ENCODE peak calls at places on chromosomes 6 and 20, in four cellular contexts. E, L, U and B are unnamed samples.

GRCh38 chr20:13166006-13166405 is 55.1 kb upstream of the ISM1 start:
- DNase-seq in E (no peak), L (no peak), U (no peak), B (no peak)

GRCh38 chr6:32439708-32440214 is at the start of gene HLA-DRA:
- DNase-seq in E (peak; percentile 33), L (peak; percentile 54), U (peak; percentile 30), B (peak; percentile 77)

GRCh38 chr20:32918296-32918695 is 59.6 kb downstream of the EFCAB8 start:
- DNase-seq in E (no peak), L (no peak), U (no peak), B (no peak)

GRCh38 chr6:14622135-14622534 is 504.6 kb downstream of the CD83 start:
- DNase-seq in E (no peak), L (no peak), U (no peak), B (no peak)

GRCh38 chr6:36550473-36551000 is 3.3 kb upstream of the STK38 start:
- DNase-seq in E (no peak), L (no peak), U (no peak), B (no peak)

GRCh38 chr6:12170351-12171079 is 119.6 kb upstream of the EDN1 start:
- DNase-seq in E (no peak), L (no peak), U (no peak), B (no peak)

GRCh38 chr6:65045801-65046200 is 661.2 kb downstream of the EYS start:
- DNase-seq in E (no peak), L (no peak), U (no peak), B (no peak)

GRCh38 chr6:90495216-90495817 is 91.6 kb downstream of the MAP3K7 start:
- DNase-seq in E (no peak), L (no peak), U (peak; percentile 74), B (no peak)

GRCh38 chr20:18928626-18929025 is 115.0 kb downstream of the SCP2D1 start:
- DNase-seq in E (no peak), L (no peak), U (no peak), B (no peak)

GRCh38 chr6:157822221-157823000 is 635 bp upstream of the SNX9 start:
- DNase-seq in E (no peak), L (peak; percentile 39), U (peak; percentile 42), B (no peak)

GRCh38 chr6:159801935-159802334 is 1.9 kb downstream of the PNLDC1 start:
- DNase-seq in E (peak; percentile 6), L (no peak), U (no peak), B (no peak)

GRCh38 chr6:52077180-52077884 is 10.1 kb downstream of the PKHD1 start:
- DNase-seq in E (no peak), L (no peak), U (peak; percentile 61), B (peak; percentile 83)

GRCh38 chr6:156310701-156311100 is 466.5 kb upstream of the ARID1B start:
- DNase-seq in E (no peak), L (no peak), U (no peak), B (peak; percentile 25)

GRCh38 chr6:125102901-125103300 is 50.7 kb upstream of the TPD52L1 start:
- DNase-seq in E (peak; percentile 94), L (peak; percentile 75), U (no peak), B (no peak)

GRCh38 chr20:40714109-40714508 is 25.1 kb upstream of the MAFB start:
- DNase-seq in E (no peak), L (no peak), U (no peak), B (no peak)

GRCh38 chr20:50359607-50360217 is 150.5 kb upstream of the PTPN1 start:
- DNase-seq in E (no peak), L (no peak), U (no peak), B (no peak)

GRCh38 chr20:11132819-11133341 is 459.1 kb upstream of the JAG1 start:
- DNase-seq in E (no peak), L (no peak), U (no peak), B (no peak)
- H3K23ac ChIP-seq in E (no peak overlapping the region), L (no peak overlapping the region), U (no peak overlapping the region), B (no peak overlapping the region)

DNA sequence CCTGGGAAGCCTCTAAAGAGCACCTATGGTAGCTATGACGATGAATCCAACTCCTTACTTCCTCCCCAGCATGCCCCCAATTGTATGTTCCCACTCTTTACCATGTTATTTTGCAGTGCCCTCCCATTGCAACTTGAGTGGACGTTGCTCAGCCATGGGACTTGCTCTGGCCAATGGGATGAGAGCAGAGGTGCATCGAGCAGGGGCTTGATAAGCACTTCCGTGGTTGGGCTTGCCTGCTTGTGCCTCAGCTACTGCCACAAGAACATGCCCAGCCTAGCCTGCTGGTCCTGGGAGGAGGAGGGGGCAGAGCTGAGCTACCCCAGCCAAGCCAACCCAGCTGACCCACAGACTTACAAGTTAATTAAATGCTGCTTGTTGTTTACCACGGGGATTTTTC is 71.1 kb upstream of the CTNNBL1 start:
- DNase-seq in E (no peak), L (no peak), U (peak; percentile 53), B (peak; percentile 46)
- H3K23ac ChIP-seq in E (no peak overlapping the region), L (no peak overlapping the region), U (no peak overlapping the region), B (no peak overlapping the region)

DNA sequence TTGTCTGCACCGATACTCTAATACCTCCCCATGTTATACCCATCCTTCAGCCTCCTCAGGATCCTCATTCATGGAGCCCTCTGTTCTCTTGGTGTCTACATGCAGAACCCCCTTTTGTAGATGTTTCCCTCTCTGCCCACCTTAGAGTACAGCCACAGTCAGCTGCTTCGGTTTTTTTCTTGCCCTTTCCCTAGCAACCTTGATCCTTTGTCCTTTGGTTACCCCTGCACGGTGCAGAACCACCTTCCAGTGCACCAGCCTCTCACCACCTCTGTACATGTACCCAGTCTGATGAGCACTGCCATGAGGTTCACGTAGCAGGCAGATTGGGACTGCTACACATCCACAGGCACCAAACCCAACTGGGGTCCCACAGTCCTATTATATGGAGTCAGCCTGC is 7.3 kb downstream of the VPS16 start:
- DNase-seq in E (no peak), L (no peak), U (no peak), B (no peak)
- H3K23ac ChIP-seq in E (no peak overlapping the region), L (no peak overlapping the region), U (no peak overlapping the region), B (no peak overlapping the region)

GRCh38 chr6:30683980-30684338 is 2.5 kb downstream of the PPP1R18 start:
- DNase-seq in E (no peak), L (no peak), U (no peak), B (no peak)

GRCh38 chr6:30686908-30687658 is 638 bp upstream of the PPP1R18 start:
- DNase-seq in E (peak; percentile 96), L (peak; percentile 96), U (peak; percentile 89), B (peak; percentile 95)

GRCh38 chr6:30685977-30686907 is at the start of gene PPP1R18:
- DNase-seq in E (peak; percentile 49), L (peak; percentile 87), U (peak; percentile 45), B (peak; percentile 57)

GRCh38 chr6:30684386-30685156 is 1.9 kb downstream of the PPP1R18 start:
- DNase-seq in E (peak; percentile 44), L (peak; percentile 51), U (no peak), B (peak; percentile 38)

GRCh38 chr6:30685157-30685976 is 1.1 kb downstream of the PPP1R18 start:
- DNase-seq in E (no peak), L (peak; percentile 63), U (no peak), B (peak; percentile 49)
- H3K23ac ChIP-seq in E (peak overlapping the region; percentile 99), L (no peak overlapping the region), U (no peak overlapping the region), B (peak overlapping the region; percentile 71)

DNA sequence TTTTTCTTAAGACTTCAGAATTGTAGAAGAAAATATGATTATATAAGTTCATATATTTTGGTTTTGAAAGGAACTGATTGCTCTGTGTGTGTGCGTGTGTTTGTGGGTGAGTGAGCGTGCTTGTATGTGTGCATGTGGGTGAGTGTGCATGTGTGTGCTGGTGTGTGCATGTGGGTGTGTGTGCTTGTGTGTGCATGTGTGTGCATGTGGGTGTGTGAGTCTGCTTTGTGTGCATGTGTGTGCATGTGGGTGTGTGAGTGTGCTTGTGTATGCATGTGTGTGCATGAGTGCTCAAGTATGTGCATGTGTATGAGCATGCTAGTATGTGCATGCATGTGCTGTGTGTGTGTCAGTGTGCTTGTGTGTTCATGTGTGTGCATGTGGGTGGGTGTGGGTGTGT is 238.5 kb downstream of the CDC5L start:
- DNase-seq in E (no peak), L (no peak), U (no peak), B (no peak)
- H3K23ac ChIP-seq in E (no peak overlapping the region), L (no peak overlapping the region), U (peak overlapping the region; percentile 87), B (no peak overlapping the region)

DNA sequence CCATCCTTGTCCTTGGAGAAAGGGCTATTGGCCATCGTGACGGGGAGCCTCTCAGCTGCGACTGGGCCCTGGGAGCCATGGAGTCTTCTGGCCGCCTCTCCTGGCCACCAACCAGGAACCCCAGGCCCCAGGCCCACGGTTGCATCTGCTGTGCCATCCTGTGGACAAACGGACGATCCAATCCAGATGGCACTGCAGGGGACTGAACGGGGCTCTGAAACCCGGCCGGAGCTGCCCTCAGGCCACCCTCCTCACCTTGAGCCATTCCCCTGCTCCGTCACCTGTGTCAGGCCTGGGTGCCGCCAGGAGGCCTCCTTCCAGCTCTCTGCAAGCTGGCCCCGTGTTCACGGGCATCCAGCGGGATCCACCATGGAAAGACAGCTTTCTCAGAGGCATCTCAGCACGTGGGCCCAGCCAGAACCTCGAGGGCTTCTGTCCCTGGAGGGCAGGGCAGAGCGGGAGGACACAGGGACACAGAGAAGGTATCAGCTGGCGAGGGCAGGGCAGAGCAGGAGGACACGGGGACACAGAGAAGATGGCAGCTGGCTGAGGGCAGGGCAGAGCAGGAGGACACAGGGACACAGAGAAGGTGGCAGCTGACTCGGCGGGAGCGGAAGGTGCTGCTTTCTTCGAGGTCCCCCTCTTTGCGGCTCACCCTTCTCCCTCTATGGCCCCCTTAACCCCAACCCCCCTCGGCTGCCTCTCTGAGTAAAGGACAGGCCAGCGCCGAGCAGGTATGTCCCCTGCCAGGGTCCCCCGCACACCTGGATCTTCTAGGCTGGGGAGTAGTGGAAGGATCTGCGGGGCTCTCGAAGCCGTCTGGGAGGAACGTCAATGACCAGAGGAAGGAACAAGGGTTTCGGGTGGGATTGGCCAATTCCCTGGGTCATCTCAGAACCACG is 28.8 kb upstream of the BHLHE23 start:
- DNase-seq in E (no peak), L (no peak), U (no peak), B (no peak)
- H3K23ac ChIP-seq in E (no peak overlapping the region), L (no peak overlapping the region), U (no peak overlapping the region), B (no peak overlapping the region)